ENCODE peak calls at places on chromosomes 11 and 22, in seven cellular contexts. W is cardiac fibroblast, X is MCF 10A, L is heart left ventricle, M is colonic mucosa, G is lower lobe of right lung, Z is H9. I is an unnamed sample.

GRCh38 chr11:131534611-131535010 is 164.2 kb downstream of the NTM start:
- DNase-seq in Z (no peak), M (no peak), X (no peak), L (no peak), W (no peak), G (no peak), I (no peak)

GRCh38 chr11:45076761-45077160 is 69.7 kb upstream of the PRDM11 start:
- DNase-seq in L (no peak), W (no peak), G (no peak), X (no peak), Z (no peak), M (no peak), I (no peak)

GRCh38 chr11:7538466-7539454 is 25.0 kb downstream of the PPFIBP2 start:
- DNase-seq in M (peak; percentile 49), G (no peak), X (no peak), L (no peak), W (no peak), Z (no peak), I (no peak)

GRCh38 chr22:40922484-40923303 is 28.5 kb upstream of the RBX1 start:
- DNase-seq in X (peak; percentile 66), Z (no peak), L (no peak), M (no peak), W (peak; percentile 81), G (no peak), I (no peak)

GRCh38 chr11:72721689-72722049 is 30.5 kb downstream of the ARAP1 start:
- DNase-seq in X (peak; percentile 49), L (peak; percentile 52), Z (no peak), M (peak; percentile 62), G (peak; percentile 75), W (peak; percentile 62), I (no peak)

GRCh38 chr11:114162719-114163123 is 103.2 kb downstream of the ZBTB16 start:
- DNase-seq in Z (no peak), X (peak; percentile 99), L (peak; percentile 95), G (peak; percentile 76), W (peak; percentile 100), M (peak; percentile 90), I (peak; percentile 88)

GRCh38 chr11:111520565-111520964 is 6.0 kb downstream of the HOATZ start:
- DNase-seq in M (no peak), X (peak; percentile 37), W (peak; percentile 17), Z (no peak), L (no peak), G (no peak), I (no peak)

GRCh38 chr11:7442588-7443215 is 42.6 kb upstream of the OLFML1 start:
- DNase-seq in L (peak; percentile 53), M (peak; percentile 71), Z (peak; percentile 75), X (peak; percentile 70), G (peak; percentile 73), W (peak; percentile 51), I (no peak)

GRCh38 chr11:70397336-70397982 is 870 bp upstream of the CTTN start:
- DNase-seq in L (no peak), M (peak; percentile 32), W (peak; percentile 35), Z (peak; percentile 49), X (no peak), G (no peak), I (no peak)

GRCh38 chr11:123616505-123617198 is 37.8 kb downstream of the SCN3B start:
- DNase-seq in X (peak; percentile 77), G (no peak), M (no peak), Z (no peak), W (peak; percentile 92), L (peak; percentile 87), I (peak; percentile 77)

DNA sequence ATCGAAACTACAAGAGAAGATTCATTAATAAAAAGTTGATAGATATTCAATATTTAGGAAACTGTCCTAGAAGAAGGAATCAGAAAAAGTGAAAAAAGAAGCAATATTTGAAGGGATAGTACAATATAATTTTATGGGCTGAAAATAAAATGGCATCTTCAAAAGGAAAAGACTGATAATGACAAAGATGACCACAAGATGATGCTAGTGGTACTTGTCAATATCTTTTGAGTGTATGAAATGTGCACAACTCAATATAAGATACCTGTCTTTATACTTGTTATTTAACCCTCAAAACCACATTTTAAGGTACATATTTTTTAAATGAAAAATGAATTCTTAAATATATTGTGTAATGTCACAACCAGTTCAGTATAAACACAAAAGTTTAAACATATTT is 1059.6 kb upstream of the RAG2 start:
- DNase-seq in Z (no peak), X (peak; percentile 36), W (peak; percentile 56), G (no peak), M (no peak), L (no peak), I (no peak)
- TF ChIP-seq CTCF in Z (peak; percentile 63), X (peak; percentile 37), W (peak; percentile 61), G (no peak), M (no peak), L (no peak), I (peak; percentile 92)

DNA sequence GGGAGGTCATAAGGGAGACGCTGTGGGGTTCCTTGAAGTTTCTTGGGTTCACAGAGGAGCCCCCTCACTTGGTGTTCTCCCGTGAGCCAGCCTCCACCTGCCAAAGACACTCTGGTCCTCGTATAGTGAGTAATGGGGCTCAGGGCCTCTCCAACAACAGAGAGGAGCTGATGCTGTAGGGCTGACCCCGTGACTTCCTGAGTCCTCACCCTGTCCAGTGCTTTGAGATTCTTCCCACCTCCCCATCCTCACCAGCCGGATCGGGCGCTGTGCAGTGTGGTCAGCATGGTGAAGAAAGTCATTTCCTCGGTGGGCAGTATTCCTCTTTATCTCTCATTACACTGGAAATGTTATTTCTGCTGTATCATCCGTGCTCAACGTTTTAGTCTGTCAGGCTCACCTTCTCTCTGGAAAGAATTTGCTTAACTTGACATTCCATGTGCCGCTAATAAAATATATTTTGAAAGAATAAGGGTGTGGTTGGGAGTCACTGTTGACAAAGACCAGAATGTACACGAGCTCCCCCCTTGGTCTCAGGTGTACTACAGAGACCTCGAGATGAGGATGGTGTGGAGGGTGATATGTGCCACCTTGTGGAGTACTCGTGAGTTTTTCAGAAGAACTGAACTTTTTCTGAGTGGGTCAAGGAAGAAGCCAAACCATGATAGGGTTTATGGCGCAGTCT is 25.7 kb upstream of the SCGB1A1 start:
- DNase-seq in X (peak; percentile 44), M (no peak), L (no peak), W (no peak), G (no peak), Z (no peak), I (no peak)
- TF ChIP-seq CTCF in X (peak; percentile 25), M (peak; percentile 11), L (no peak), W (peak; percentile 12), G (no peak), Z (no peak), I (peak; percentile 69)

GRCh38 chr22:30245985-30246901 is at the start of gene LIF:
- DNase-seq in L (no peak), M (peak; percentile 42), X (peak; percentile 38), G (no peak), Z (peak; percentile 56), W (peak; percentile 61), I (no peak)
- TF ChIP-seq CTCF in L (peak; percentile 16), M (no peak), X (peak; percentile 9), G (peak; percentile 19), Z (no peak), W (no peak), I (peak; percentile 35)

GRCh38 chr11:68121067-68121899 is at the start of gene CHKA:
- DNase-seq in Z (peak; percentile 95), L (peak; percentile 94), W (peak; percentile 95), X (peak; percentile 87), M (peak; percentile 92), G (peak; percentile 96), I (peak; percentile 86)
- TF ChIP-seq CTCF in Z (no peak), L (no peak), W (no peak), X (no peak), M (no peak), G (no peak), I (no peak)

DNA sequence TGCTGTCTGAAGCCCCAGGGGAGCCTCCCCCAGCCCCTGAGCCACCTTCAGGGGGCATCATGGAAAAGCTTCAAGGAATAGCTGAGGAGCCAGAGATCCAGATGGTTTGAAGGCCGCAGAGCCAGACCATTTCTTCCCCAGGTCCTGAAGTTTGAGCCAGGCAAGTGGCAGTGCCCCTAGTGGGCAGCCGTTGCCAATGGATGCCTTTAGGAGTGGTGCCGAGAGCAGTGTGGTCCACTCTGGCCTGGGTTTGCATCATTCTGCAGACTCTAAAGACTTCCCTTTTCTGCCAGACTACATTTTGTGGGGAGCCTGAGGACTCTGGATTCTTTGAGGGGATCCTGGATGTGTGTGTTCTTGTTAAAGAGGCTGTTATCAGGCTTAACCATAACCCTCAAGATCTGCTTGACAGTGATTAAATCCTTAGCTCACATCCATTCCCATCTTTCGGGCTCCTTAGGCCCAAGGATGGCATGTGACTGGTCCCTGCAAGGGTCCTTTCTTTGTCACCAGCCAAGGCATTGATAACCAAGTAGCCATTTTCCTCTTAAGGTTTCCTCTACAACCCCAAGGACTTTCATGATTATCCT is 13.1 kb downstream of the HINFP start:
- DNase-seq in L (no peak), M (no peak), W (no peak), G (peak; percentile 63), Z (no peak), X (peak; percentile 18), I (no peak)
- TF ChIP-seq CTCF in L (peak; percentile 50), M (peak; percentile 49), W (peak; percentile 64), G (peak; percentile 48), Z (peak; percentile 72), X (peak; percentile 49), I (peak; percentile 53)

GRCh38 chr11:126918556-126918955 is 82.0 kb downstream of the KIRREL3 start:
- DNase-seq in X (no peak), L (no peak), Z (no peak), G (no peak), W (no peak), M (no peak), I (no peak)

GRCh38 chr11:126924381-126924780 is 76.2 kb downstream of the KIRREL3 start:
- DNase-seq in W (no peak), Z (peak; percentile 4), M (no peak), L (no peak), G (no peak), X (no peak), I (no peak)

GRCh38 chr11:126919147-126919823 is 81.3 kb downstream of the KIRREL3 start:
- DNase-seq in L (no peak), W (no peak), G (no peak), M (no peak), X (no peak), Z (no peak), I (no peak)

GRCh38 chr11:126917531-126918204 is 82.9 kb downstream of the KIRREL3 start:
- DNase-seq in G (no peak), X (peak; percentile 63), W (peak; percentile 77), L (no peak), Z (peak; percentile 16), M (no peak), I (no peak)

DNA sequence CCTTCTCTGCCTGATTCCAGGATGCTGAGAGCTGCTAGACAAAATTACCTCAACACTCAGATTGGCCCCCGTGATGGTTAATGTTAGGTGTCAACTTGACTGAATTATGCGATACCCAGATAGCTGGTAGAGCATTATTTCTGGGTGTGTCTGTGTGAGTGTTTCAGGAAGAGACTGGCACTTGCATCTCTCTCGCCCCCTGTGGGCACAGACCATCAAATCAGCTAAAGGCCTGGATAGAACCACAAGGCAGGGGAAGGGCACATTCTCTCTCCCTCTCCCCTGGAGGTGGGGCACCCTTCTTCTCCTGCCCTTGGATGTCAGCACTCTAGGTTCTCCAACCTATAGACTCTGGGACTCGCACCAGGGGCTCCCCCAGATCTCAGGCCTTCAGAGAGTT is 79.7 kb downstream of the KIRREL3 start:
- DNase-seq in Z (peak; percentile 28), M (no peak), G (no peak), X (no peak), W (no peak), L (no peak), I (no peak)
- TF ChIP-seq CTCF in Z (peak; percentile 51), M (no peak), G (no peak), X (no peak), W (no peak), L (no peak), I (no peak)

GRCh38 chr11:99814738-99815137 is 794.0 kb downstream of the CNTN5 start:
- DNase-seq in Z (no peak), X (peak; percentile 3), M (no peak), L (no peak), G (no peak), W (no peak), I (no peak)
- TF ChIP-seq CTCF in Z (peak; percentile 59), X (no peak), M (no peak), L (no peak), G (no peak), W (no peak), I (no peak)

I was measured in RWPE2.